ENCODE peak calls at places on chromosomes 7 and 10, in seven cellular contexts. K is IMR-90, W is colonic mucosa, Z is NT2/D1, S is HepG2, E is GM23248, Y is mesendoderm. J is an unnamed sample.

GRCh38 chr10:84706431-84706830 is 378.0 kb downstream of the CCSER2 start:
- DNase-seq in E (no peak), Z (no peak), S (no peak), Y (no peak), K (no peak), W (no peak), J (no peak)

GRCh38 chr7:142477079-142477651 is 219.3 kb upstream of the PRSS58 start:
- DNase-seq in S (no peak), W (no peak), K (peak; percentile 27), Z (no peak), E (peak; percentile 59), Y (no peak), J (no peak)

GRCh38 chr10:60123668-60124067 is 217.3 kb upstream of the CCDC6 start:
- DNase-seq in K (peak; percentile 2), Y (no peak), W (no peak), Z (no peak), E (peak; percentile 47), S (no peak), J (no peak)

GRCh38 chr7:90709501-90710465 is 113.7 kb downstream of the CDK14 start:
- DNase-seq in K (peak; percentile 78), W (no peak), S (no peak), E (peak; percentile 70), Y (peak; percentile 51), Z (no peak), J (no peak)

GRCh38 chr10:113168560-113168959 is 218.5 kb downstream of the TCF7L2 start:
- DNase-seq in Y (no peak), E (peak; percentile 7), W (no peak), K (no peak), Z (no peak), S (no peak), J (no peak)

GRCh38 chr10:3837909-3838722 is 53.1 kb upstream of the KLF6 start:
- DNase-seq in E (no peak), Z (no peak), K (no peak), Y (no peak), S (no peak), W (no peak), J (no peak)

GRCh38 chr10:101042667-101043355 is 11.8 kb downstream of the SFXN3 start:
- DNase-seq in S (peak; percentile 94), E (peak; percentile 97), W (peak; percentile 99), K (peak; percentile 95), Z (peak; percentile 85), Y (peak; percentile 98), J (no peak)

GRCh38 chr10:79299397-79300370 is 47.6 kb upstream of the PPIF start:
- DNase-seq in Z (no peak), W (no peak), S (no peak), Y (peak; percentile 10), E (peak; percentile 97), K (peak; percentile 90), J (no peak)

GRCh38 chr10:43200538-43201390 is 62.5 kb downstream of the CSGALNACT2 start:
- DNase-seq in Z (no peak), Y (no peak), E (no peak), K (no peak), S (no peak), W (peak; percentile 14), J (no peak)

GRCh38 chr10:62681211-62681940 is 123.1 kb upstream of the ADO start:
- DNase-seq in S (peak; percentile 36), Y (peak; percentile 83), E (peak; percentile 22), K (no peak), W (no peak), Z (peak; percentile 22), J (no peak)

DNA sequence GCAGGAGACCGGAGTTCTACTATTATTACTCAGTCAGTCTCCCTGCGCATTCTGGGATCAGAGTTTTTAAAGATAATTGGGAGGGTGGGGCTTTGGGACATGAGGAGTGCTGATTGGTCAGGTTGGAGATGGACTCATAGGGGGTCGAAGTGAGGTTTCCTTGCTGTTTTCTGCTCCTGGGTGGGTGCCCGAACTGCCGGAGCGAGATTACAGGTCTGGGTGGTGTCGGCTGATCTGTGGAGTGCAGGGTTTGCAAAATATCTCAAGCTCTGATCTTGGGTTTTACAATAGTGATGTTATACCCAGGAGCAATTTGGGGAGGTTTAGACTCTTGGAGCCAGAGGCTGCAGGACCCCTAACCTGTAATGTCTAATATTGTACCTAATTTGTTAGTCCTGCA is 3.9 kb upstream of the LRRC27 start:
- DNase-seq in Y (no peak), Z (no peak), K (no peak), W (no peak), S (no peak), E (no peak), J (no peak)
- H3K9ac ChIP-seq in Y (no peak overlapping the region), Z (no peak overlapping the region), K (no peak overlapping the region), W (no peak overlapping the region), S (no peak overlapping the region), E (no peak overlapping the region), J (no peak overlapping the region)

GRCh38 chr7:39954694-39955093 is 4.6 kb downstream of the CDK13 start:
- DNase-seq in K (no peak), Z (no peak), Y (no peak), E (no peak), S (no peak), W (no peak), J (no peak)
- H3K4me3 ChIP-seq in K (no peak overlapping the region), Z (no peak overlapping the region), Y (no peak overlapping the region), E (peak overlapping the region; percentile 98), S (peak overlapping the region; percentile 11), W (no peak overlapping the region), J (peak overlapping the region; percentile 98)

DNA sequence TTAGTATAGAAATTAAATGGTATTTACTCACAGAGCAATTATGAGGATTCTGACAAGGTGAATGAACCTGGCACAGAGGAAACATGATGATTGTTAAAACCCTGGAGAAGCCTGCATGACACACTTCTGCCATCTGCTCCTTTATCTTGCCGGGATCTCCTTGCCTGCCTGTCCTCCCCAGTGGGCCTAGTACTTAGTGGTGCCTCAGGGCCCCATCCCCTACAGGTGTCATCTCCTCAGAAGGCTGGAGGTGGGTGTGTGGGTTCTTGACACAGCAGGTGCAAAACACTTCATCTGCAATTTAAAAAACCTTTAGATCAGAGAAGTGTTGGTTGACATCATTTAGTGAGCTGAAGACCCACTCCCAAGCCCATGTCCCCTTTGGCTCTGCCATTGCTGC is 261.2 kb downstream of the ADRA2A start:
- DNase-seq in S (no peak), Y (no peak), Z (no peak), K (no peak), E (no peak), W (no peak), J (no peak)
- H3K9ac ChIP-seq in S (no peak overlapping the region), Y (no peak overlapping the region), Z (no peak overlapping the region), K (no peak overlapping the region), E (no peak overlapping the region), W (no peak overlapping the region), J (no peak overlapping the region)

GRCh38 chr7:9958461-9958860 is 1015.2 kb upstream of the PHF14 start:
- DNase-seq in S (no peak), W (no peak), Z (no peak), E (no peak), K (no peak), Y (no peak), J (no peak)

GRCh38 chr7:9955138-9955537 is 1018.5 kb upstream of the PHF14 start:
- DNase-seq in W (no peak), Y (no peak), Z (no peak), S (no peak), E (no peak), K (no peak), J (no peak)
- H3K4me3 ChIP-seq in W (no peak overlapping the region), Y (no peak overlapping the region), Z (no peak overlapping the region), S (no peak overlapping the region), E (no peak overlapping the region), K (no peak overlapping the region), J (no peak overlapping the region)

J was measured in SK-N-MC.